ENCODE peak calls at places on chromosomes 2 and 18, in four cellular contexts. One of them, this sample, is unnamed.

GRCh38 chr18:33711514-33711913 is 133.5 kb downstream of the ASXL3 start:
- DNase-seq in HepG2: no peak
- DNase-seq in A549: no peak
- DNase-seq in K562: no peak
- DNase-seq in this sample: no peak

GRCh38 chr2:215833531-215834162 is 179.7 kb downstream of the MREG start:
- DNase-seq in A549: peak; percentile 65
- DNase-seq in K562: peak; percentile 60
- DNase-seq in HepG2: peak; percentile 100
- DNase-seq in this sample: peak; percentile 87

GRCh38 chr2:63023444-63023843 is 27.2 kb upstream of the OTX1 start:
- DNase-seq in K562: peak; percentile 47
- DNase-seq in A549: peak; percentile 73
- DNase-seq in HepG2: peak; percentile 60
- DNase-seq in this sample: peak; percentile 40

GRCh38 chr2:48483916-48484315 is 46.0 kb upstream of the STON1 start:
- DNase-seq in HepG2: no peak
- DNase-seq in K562: no peak
- DNase-seq in A549: no peak
- DNase-seq in this sample: peak; percentile 91

GRCh38 chr18:62131305-62131909 is 55.4 kb downstream of the PIGN start:
- DNase-seq in K562: peak; percentile 64
- DNase-seq in A549: peak; percentile 50
- DNase-seq in HepG2: peak; percentile 55
- DNase-seq in this sample: peak; percentile 76

GRCh38 chr2:186459009-186459408 is 27.1 kb upstream of the ZC3H15 start:
- DNase-seq in HepG2: peak; percentile 64
- DNase-seq in A549: peak; percentile 47
- DNase-seq in K562: peak; percentile 38
- DNase-seq in this sample: peak; percentile 28

GRCh38 chr2:8212239-8212638 is 469.6 kb upstream of the ID2 start:
- DNase-seq in K562: no peak
- DNase-seq in HepG2: no peak
- DNase-seq in A549: no peak
- DNase-seq in this sample: no peak

GRCh38 chr2:52365946-52366345 is 1334.0 kb upstream of the NRXN1 start:
- DNase-seq in HepG2: no peak
- DNase-seq in A549: no peak
- DNase-seq in K562: no peak
- DNase-seq in this sample: no peak

GRCh38 chr2:153819501-153819900 is 52.2 kb upstream of the GALNT13 start:
- DNase-seq in HepG2: no peak
- DNase-seq in K562: no peak
- DNase-seq in A549: peak; percentile 14
- DNase-seq in this sample: no peak

GRCh38 chr2:73956211-73956865 is 28.4 kb upstream of the TET3 start:
- DNase-seq in HepG2: no peak
- DNase-seq in A549: peak; percentile 16
- DNase-seq in K562: no peak
- DNase-seq in this sample: no peak

GRCh38 chr2:198692907-198693510 is 764.7 kb downstream of the SATB2 start:
- DNase-seq in A549: no peak
- DNase-seq in K562: no peak
- DNase-seq in HepG2: no peak
- DNase-seq in this sample: no peak

GRCh38 chr2:65504814-65505697 is 72.7 kb upstream of the SPRED2 start:
- DNase-seq in HepG2: peak; percentile 39
- DNase-seq in K562: no peak
- DNase-seq in A549: no peak
- DNase-seq in this sample: no peak

GRCh38 chr2:151891566-151892194 is 63.5 kb upstream of the ARL5A start:
- DNase-seq in A549: no peak
- DNase-seq in K562: no peak
- DNase-seq in HepG2: peak; percentile 14
- DNase-seq in this sample: no peak

GRCh38 chr2:80437959-80438358 is 133.4 kb upstream of the LRRTM1 start:
- DNase-seq in K562: peak; percentile 30
- DNase-seq in A549: no peak
- DNase-seq in HepG2: no peak
- DNase-seq in this sample: no peak

GRCh38 chr2:71347517-71347916 is 15.9 kb downstream of the ZNF638 start:
- DNase-seq in K562: no peak
- DNase-seq in A549: no peak
- DNase-seq in HepG2: no peak
- DNase-seq in this sample: peak; percentile 23

GRCh38 chr2:45330113-45330512 is 281.0 kb downstream of the SRBD1 start:
- DNase-seq in HepG2: no peak
- DNase-seq in K562: no peak
- DNase-seq in A549: no peak
- DNase-seq in this sample: no peak
- H3K4me2 ChIP-seq in HepG2: peak overlapping the region; percentile 38
- H3K4me2 ChIP-seq in K562: no peak overlapping the region
- H3K4me2 ChIP-seq in A549: no peak overlapping the region
- H3K4me2 ChIP-seq in this sample: no peak overlapping the region

DNA sequence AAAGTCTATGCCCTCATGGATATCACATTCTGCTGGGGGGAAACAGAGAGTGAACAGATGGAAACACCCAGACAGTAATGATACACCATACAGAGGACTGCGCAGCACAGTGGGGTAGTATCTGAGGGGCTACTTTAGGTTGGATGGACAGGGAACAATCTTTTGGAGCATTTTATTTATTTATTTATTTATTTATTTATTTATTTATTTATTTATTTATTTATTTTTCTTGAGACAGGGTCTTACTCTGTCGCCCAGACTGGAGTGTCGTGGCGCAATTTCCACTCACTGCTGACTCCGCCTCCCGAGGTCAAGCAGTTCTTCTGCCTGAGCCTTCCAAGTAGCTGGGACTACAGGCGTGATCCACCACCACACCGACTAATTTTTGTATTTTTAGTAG is 89.2 kb downstream of the TGOLN2 start:
- DNase-seq in HepG2: no peak
- DNase-seq in A549: no peak
- DNase-seq in K562: no peak
- DNase-seq in this sample: no peak
- H3K4me1 ChIP-seq in HepG2: no peaks in the 10 kb centered on the region
- H3K4me1 ChIP-seq in A549: no peaks in the 10 kb centered on the region
- H3K4me1 ChIP-seq in K562: no peaks in the 10 kb centered on the region
- H3K4me1 ChIP-seq in this sample: no peaks in the 10 kb centered on the region

GRCh38 chr2:96191937-96192670 is 16.5 kb downstream of the STARD7 start:
- DNase-seq in K562: no peak
- DNase-seq in HepG2: no peak
- DNase-seq in A549: no peak
- DNase-seq in this sample: no peak

GRCh38 chr2:96201338-96201737 is 7.3 kb downstream of the STARD7 start:
- DNase-seq in HepG2: no peak
- DNase-seq in K562: no peak
- DNase-seq in A549: no peak
- DNase-seq in this sample: no peak

GRCh38 chr2:96198937-96199336 is 9.7 kb downstream of the STARD7 start:
- DNase-seq in A549: no peak
- DNase-seq in HepG2: no peak
- DNase-seq in K562: no peak
- DNase-seq in this sample: no peak

GRCh38 chr2:96197541-96198255 is 10.9 kb downstream of the STARD7 start:
- DNase-seq in A549: no peak
- DNase-seq in K562: no peak
- DNase-seq in HepG2: no peak
- DNase-seq in this sample: no peak

DNA sequence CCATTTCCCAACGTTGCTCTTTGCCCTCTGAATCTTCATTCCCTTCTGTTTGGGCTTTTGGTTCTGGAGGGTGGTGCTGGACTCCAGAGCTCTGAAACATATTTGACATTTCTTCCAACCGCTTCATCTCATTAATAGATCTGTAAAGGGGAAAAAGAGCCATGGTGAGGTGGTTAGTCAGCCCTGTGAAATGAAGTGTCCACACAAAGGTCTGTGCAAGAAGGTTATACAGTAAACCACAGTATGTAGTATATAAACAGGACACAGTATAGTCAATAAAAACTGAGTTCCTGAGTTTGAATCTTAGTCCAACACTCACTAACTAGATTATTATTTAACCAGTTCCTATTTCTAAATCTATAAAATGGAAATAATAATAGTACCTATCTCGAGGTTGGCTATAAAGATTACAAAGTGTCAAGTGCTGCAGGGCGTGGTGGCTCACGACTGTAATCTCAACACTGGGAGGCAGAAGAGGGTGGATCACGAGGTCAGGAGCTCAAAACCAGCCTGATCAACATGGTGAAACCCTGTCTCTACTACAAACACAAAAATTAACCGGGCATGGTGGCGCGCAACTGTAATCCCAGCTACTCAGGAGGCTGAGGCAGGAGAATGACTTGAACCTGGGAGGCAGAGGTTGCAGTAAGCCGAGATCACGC is 13.1 kb downstream of the STARD7 start:
- DNase-seq in A549: no peak
- DNase-seq in K562: peak; percentile 14
- DNase-seq in HepG2: peak; percentile 35
- DNase-seq in this sample: peak; percentile 92
- TF ChIP-seq MAZ in A549: no peak
- TF ChIP-seq MAZ in K562: no peak
- TF ChIP-seq MAZ in HepG2: no peak
- TF ChIP-seq MAZ in this sample: peak; percentile 19

DNA sequence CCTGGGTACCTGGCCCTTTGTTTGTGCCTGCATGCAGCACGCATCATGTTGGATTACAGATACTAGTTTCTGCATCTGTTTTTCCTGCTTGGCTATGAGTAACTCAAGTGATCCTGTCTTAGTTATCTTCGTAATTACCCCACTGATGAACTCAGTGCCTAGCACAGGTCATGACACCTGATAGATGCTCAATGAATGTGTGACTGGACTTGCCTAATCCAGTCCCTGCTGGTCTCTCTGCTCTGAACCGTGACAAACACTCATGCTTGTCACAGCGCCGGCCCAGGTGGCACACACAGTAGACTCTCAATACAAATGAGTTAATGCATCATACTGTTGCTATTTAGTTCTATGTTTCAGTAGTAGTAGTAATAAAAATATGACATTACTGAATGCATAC is 31.2 kb upstream of the NTSR2 start:
- DNase-seq in HepG2: no peak
- DNase-seq in K562: no peak
- DNase-seq in A549: no peak
- DNase-seq in this sample: no peak
- H3K4me2 ChIP-seq in HepG2: no peak overlapping the region
- H3K4me2 ChIP-seq in K562: no peak overlapping the region
- H3K4me2 ChIP-seq in A549: no peak overlapping the region
- H3K4me2 ChIP-seq in this sample: no peak overlapping the region

GRCh38 chr2:161169335-161169734 is 9.1 kb downstream of the TANK start:
- DNase-seq in K562: no peak
- DNase-seq in A549: no peak
- DNase-seq in HepG2: no peak
- DNase-seq in this sample: no peak
- H3K4me1 ChIP-seq in K562: no peaks in the 10 kb centered on the region
- H3K4me1 ChIP-seq in A549: peaks cover 17% of the 10 kb centered on the region
- H3K4me1 ChIP-seq in HepG2: peaks cover 76% of the 10 kb centered on the region
- H3K4me1 ChIP-seq in this sample: peaks cover 10% of the 10 kb centered on the region

This sample was measured in IMR-90.